ENCODE peak calls at places on chromosomes 1 and 21, in five cellular contexts. W is foreskin fibroblast, D is GM10248, B is cardiac fibroblast, E is natural killer cell. N is an unnamed sample.

GRCh38 chr1:245079021-245079609 is 75.7 kb upstream of the KIF26B start:
- DNase-seq in E (no peak), D (no peak), W (peak), B (peak), N (no peak)

GRCh38 chr21:42685036-42685435 is 31.6 kb downstream of the PDE9A start:
- DNase-seq in B (no peak), E (peak), W (no peak), D (no peak), N (no peak)

GRCh38 chr1:13794231-13795187 is 94.5 kb downstream of the PRDM2 start:
- DNase-seq in W (no peak), D (no peak), B (no peak), E (no peak), N (no peak)

GRCh38 chr1:6998267-6998666 is 213.0 kb downstream of the CAMTA1 start:
- DNase-seq in B (no peak), W (no peak), E (no peak), D (no peak), N (no peak)

GRCh38 chr1:104636581-104636980 is 886.9 kb downstream of the AMY1C start:
- DNase-seq in B (no peak), E (no peak), D (peak), W (no peak), N (no peak)

GRCh38 chr1:108897865-108898720 is 21.3 kb downstream of the GPSM2 start:
- DNase-seq in B (peak), E (no peak), D (peak), W (no peak), N (no peak)

GRCh38 chr21:29664615-29665014 is 275.2 kb downstream of the GRIK1 start:
- DNase-seq in D (no peak), B (no peak), W (no peak), E (no peak), N (no peak)

GRCh38 chr1:119133987-119134386 is 6.5 kb downstream of the WARS2 start:
- DNase-seq in W (peak), B (peak), E (no peak), D (no peak), N (no peak)

GRCh38 chr21:46498335-46499050 is 39.8 kb downstream of the DIP2A start:
- DNase-seq in W (no peak), E (no peak), D (no peak), B (peak), N (no peak)

GRCh38 chr1:81699234-81699633 is 101.5 kb upstream of the ADGRL2 start:
- DNase-seq in E (no peak), W (peak), B (peak), D (no peak), N (no peak)

GRCh38 chr1:194990483-194990882 is 1617.8 kb downstream of the KCNT2 start:
- DNase-seq in W (no peak), E (no peak), B (no peak), D (no peak), N (no peak)

GRCh38 chr1:52037402-52037814 is 3.8 kb upstream of the KTI12 start:
- DNase-seq in B (peak), E (no peak), W (peak), D (no peak), N (no peak)

GRCh38 chr1:181179980-181180964 is 91.8 kb downstream of the IER5 start:
- DNase-seq in W (peak), E (no peak), B (peak), D (peak), N (no peak)

GRCh38 chr1:82226198-82226505 is 425.4 kb downstream of the ADGRL2 start:
- DNase-seq in D (no peak), B (peak), E (no peak), W (no peak), N (no peak)

GRCh38 chr1:31299365-31299764 is 2.5 kb downstream of the ZCCHC17 start:
- DNase-seq in W (peak), B (peak), D (no peak), E (no peak), N (no peak)

GRCh38 chr1:33459766-33460543 is 12.5 kb upstream of the ZSCAN20 start:
- DNase-seq in B (peak), E (no peak), D (no peak), W (peak), N (no peak)

GRCh38 chr1:241579434-241579833 is 47.3 kb downstream of the KMO start:
- DNase-seq in D (no peak), E (no peak), B (no peak), W (no peak), N (no peak)

GRCh38 chr1:156781585-156782186 is 14.4 kb downstream of the PRCC start:
- DNase-seq in W (peak), D (no peak), E (no peak), B (peak), N (no peak)

GRCh38 chr1:225468270-225469020 is 40.6 kb upstream of the LBR start:
- DNase-seq in E (no peak), D (no peak), W (no peak), B (no peak), N (no peak)

GRCh38 chr1:40413527-40414252 is 36.6 kb upstream of the ZFP69B start:
- DNase-seq in W (no peak), B (no peak), E (no peak), D (no peak), N (no peak)

GRCh38 chr1:47839460-47839760 is 157.8 kb downstream of the TRABD2B start:
- DNase-seq in W (no peak), E (no peak), D (no peak), B (no peak), N (no peak)

GRCh38 chr1:178706467-178706866 is 18.6 kb upstream of the RALGPS2 start:
- DNase-seq in B (peak), W (peak), E (no peak), D (no peak), N (no peak)

GRCh38 chr1:115056395-115056798 is 26.8 kb downstream of the TSHB start:
- DNase-seq in E (no peak), B (peak), D (no peak), W (peak), N (no peak)

GRCh38 chr1:21906173-21907078 is 30.7 kb downstream of the HSPG2 start:
- DNase-seq in W (peak), E (no peak), B (peak), D (no peak), N (no peak)

GRCh38 chr21:19547951-19548635 is 1144.5 kb upstream of the TMPRSS15 start:
- DNase-seq in D (no peak), E (no peak), W (no peak), B (no peak), N (no peak)

GRCh38 chr1:18155881-18156385 is 48.3 kb downstream of the IGSF21 start:
- DNase-seq in W (no peak), D (no peak), B (no peak), E (no peak), N (no peak)

GRCh38 chr1:40717960-40718359 is 26.5 kb downstream of the NFYC start:
- DNase-seq in E (no peak), D (no peak), B (no peak), W (no peak), N (no peak)

GRCh38 chr1:241156231-241156965 is 200.6 kb downstream of the RGS7 start:
- DNase-seq in W (peak), E (no peak), D (no peak), B (peak), N (no peak)

GRCh38 chr1:68043443-68044090 is 6.9 kb downstream of the DIRAS3 start:
- DNase-seq in E (no peak), B (no peak), D (no peak), W (no peak), N (no peak)

GRCh38 chr1:182561432-182561831 is 27.6 kb downstream of the RNASEL start:
- DNase-seq in W (no peak), D (no peak), E (no peak), B (no peak), N (no peak)

GRCh38 chr1:26278835-26279597 is 870 bp upstream of the SH3BGRL3 start:
- DNase-seq in W (peak), E (no peak), B (peak), D (no peak), N (no peak)

GRCh38 chr1:15610167-15610566 is 7.1 kb upstream of the DDI2 start:
- DNase-seq in E (no peak), B (no peak), D (no peak), W (no peak), N (no peak)

GRCh38 chr1:201214461-201214860 is 23.8 kb downstream of the IGFN1 start:
- DNase-seq in B (no peak), D (no peak), E (peak), W (no peak), N (no peak)

GRCh38 chr1:104868794-104869193 is 1119.1 kb downstream of the AMY1C start:
- DNase-seq in E (no peak), B (no peak), D (no peak), W (no peak), N (no peak)

GRCh38 chr1:86648255-86648654 is 56.1 kb upstream of the SH3GLB1 start:
- DNase-seq in B (peak), E (no peak), D (no peak), W (peak), N (no peak)

GRCh38 chr1:26772687-26773086 is 15.1 kb upstream of the PIGV start:
- DNase-seq in W (peak), D (no peak), E (no peak), B (peak), N (no peak)

GRCh38 chr1:154955718-154956513 is at the start of gene PBXIP1:
- DNase-seq in D (peak), W (peak), B (peak), E (peak), N (peak)
- TF ChIP-seq CTCF in D (peak), W (peak), B (peak), E (no peak), N (no peak)

DNA sequence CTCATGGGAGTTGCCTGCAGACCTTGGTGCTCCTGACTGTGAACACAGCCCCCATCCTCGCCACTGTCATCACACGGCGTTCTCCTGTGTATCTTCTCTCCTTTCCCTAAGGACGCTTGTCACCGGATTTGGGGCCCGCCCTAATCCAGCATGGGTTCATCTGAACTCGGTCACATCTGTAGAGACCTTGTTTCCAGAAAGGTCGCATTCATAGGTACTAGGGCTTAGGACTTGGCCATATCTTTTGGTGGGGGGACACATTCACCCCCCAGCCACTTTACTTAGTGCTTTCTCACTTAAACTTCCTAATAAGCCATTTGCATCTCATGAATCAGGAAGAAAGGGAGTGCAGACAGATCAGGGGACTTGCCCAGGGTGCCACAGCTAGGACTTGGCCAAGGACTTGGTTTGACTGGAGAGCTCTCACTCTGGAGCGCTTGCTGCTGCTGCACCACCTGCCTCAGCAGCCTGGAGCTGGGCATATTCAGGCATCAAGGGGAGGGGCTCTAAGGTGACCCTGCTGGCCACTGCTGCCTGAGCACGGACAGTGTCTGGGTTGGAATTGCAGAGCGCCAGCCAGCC is 9.7 kb downstream of the NPPA start:
- DNase-seq in E (no peak), B (no peak), D (no peak), W (no peak), N (no peak)
- TF ChIP-seq CTCF in E (no peak), B (no peak), D (no peak), W (no peak), N (no peak)

DNA sequence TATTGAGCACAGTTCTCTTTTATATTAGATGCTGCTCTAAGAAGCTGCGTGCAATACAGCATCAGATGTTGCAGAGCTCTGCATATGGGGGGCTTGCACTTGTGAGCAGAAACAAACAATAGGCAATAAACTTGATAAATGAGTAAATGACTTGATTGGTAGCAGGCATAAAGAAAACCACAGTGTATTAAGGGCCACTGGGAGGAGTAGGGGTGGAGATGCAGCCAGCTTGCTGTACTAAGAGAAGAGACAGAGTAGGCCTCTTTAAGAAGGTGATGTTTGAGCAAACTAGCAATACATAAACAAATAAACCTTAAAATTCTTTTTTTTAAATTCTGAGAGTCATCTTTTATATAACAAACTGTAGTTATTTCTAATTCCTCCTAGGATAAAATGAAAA is 598.5 kb upstream of the ADAMTS5 start:
- DNase-seq in B (peak), D (no peak), W (no peak), E (no peak), N (no peak)
- TF ChIP-seq CTCF in B (no peak), D (no peak), W (no peak), E (no peak), N (no peak)

DNA sequence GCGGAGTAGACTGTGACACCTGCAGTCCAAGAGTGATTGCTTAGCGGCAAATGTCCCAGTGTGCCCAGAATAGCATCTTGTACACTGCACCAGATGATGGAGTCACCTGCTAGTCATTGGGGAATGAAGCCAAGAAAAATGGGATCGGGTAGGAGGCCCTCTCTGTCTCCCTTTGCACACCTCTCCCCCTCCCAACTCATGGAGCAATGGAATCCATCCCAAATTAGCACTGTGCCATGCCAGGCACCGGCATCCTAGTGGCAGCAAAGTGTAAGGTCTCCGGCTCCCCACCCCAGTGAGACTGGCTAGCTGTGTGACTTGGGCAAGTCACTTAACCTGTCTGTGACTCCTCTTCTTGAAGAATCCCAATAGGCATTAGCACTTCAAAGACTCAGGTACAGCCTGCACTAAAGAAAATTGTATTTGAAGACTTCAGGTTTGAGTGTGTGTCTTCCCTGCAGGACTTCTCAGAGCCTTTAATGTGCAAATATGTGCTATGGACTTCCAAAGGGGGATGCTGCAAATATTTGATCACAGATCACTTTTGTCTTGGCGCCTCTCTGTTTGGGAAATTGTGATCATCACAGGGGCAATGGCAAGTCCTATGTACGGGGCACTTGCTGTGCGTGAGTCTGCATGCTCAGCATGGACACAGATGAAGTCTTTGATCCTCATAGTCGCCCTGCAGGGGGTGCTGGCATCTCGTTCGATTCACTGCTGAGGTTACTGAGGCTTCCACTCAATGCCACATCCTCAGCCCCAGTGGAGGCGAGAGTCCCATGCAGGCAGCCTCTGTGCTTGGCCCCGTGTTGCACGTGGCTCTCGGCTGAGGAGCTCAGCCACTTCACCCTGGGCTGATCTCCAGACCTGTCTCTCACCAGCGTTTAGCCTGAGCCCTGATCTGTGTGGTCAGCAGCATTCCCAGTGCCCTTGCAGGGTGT is 272.9 kb upstream of the C1orf174 start:
- DNase-seq in B (no peak), D (peak), E (no peak), W (no peak), N (no peak)
- TF ChIP-seq CTCF in B (no peak), D (no peak), E (no peak), W (no peak), N (no peak)

DNA sequence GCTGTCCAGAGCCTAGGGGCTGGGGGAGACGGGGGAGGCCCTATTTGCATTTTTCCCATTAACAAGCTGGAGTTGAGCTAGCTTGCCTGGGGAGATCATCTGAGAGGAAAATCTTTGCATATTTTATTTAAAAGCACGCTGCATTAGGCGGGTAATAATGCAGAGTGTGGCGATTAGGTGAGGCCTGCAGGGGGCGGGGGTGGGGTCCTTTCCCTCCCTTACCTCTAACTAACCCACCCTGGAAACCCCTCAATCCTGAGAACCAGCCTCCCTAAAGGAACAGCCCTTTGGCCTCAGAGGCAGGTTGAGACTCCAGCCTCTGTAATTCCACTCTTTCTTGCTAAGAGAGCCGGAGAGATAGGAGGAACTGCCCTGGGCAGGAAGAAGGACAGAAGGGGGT is 16.1 kb downstream of the C1orf216 start:
- DNase-seq in D (no peak), B (no peak), E (no peak), W (no peak), N (no peak)
- TF ChIP-seq CTCF in D (no peak), B (no peak), E (no peak), W (no peak), N (no peak)

DNA sequence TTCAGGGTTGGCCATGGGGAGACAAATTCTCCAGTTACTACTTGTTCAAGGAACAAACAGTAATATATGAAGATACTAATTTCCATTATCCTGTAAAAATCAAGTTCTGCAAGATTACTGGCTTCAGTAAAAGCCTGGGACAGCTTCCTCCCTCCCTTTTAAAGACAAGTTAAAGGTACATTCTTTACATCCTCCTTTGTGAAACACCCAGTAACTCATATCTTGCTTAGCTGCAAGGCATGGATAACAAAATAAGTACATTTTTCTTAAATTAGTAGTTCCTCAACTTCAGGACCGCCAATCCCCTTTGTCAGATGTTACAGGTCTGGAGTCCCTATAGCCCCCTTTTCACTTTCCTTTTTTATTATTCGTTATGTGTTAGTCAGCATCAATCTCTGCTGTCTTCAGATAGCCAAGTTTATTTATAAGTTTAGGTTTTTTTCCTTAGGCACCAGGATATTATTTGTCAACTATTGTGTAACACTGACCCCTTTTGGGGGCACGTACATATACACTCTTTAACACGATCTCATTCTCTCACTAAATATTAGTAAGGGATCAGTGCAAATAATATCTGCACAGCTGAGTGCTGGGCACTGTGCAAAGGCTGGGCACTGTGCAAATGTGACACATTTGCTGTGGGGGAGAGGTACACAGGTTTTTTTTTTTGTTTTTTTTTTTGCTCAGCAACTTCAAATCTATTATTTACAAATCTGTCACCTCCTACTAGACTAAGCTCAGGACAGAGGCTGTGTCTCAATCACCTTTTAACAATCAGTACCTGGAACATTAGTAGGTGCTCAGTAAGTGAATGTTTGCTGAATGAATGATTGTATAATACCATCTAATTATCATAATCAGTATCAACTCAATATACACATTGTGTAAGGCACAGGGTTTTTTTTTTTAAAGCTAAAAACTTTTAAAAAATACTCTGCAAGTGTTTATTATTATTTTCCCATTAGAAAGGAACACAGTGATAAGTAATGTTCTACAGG is 9.6 kb downstream of the ERRFI1 start:
- DNase-seq in W (no peak), B (peak), D (no peak), E (no peak), N (no peak)
- TF ChIP-seq CTCF in W (no peak), B (no peak), D (peak), E (no peak), N (no peak)

GRCh38 chr1:50996083-50996482 is 26.0 kb downstream of the CDKN2C start:
- DNase-seq in E (no peak), W (no peak), B (no peak), D (no peak), N (no peak)
- TF ChIP-seq CTCF in E (no peak), W (no peak), B (no peak), D (no peak), N (no peak)

GRCh38 chr1:3356827-3357457 is 97.5 kb upstream of the ARHGEF16 start:
- DNase-seq in E (no peak), W (no peak), B (no peak), D (no peak), N (no peak)
- TF ChIP-seq CTCF in E (no peak), W (no peak), B (no peak), D (no peak), N (no peak)

GRCh38 chr1:239765163-239765562 is 326.5 kb upstream of the FMN2 start:
- DNase-seq in E (no peak), D (no peak), B (no peak), W (no peak), N (no peak)
- TF ChIP-seq CTCF in E (no peak), D (no peak), B (no peak), W (no peak), N (no peak)